ENCODE peak calls at places on chromosomes 4 and X, in ten cellular contexts. G is lower lobe of right lung; W is foreskin keratinocyte; Y is upper lobe of left lung; U is cardiac muscle cell; D is tibial artery; F is SK-N-SH; L is endothelial cell of umbilical vein; H is adrenal gland; Z is CD8-positive, alpha-beta memory T cell. Q is an unnamed sample.

GRCh38 chrX:46251755-46252154 is 293.5 kb downstream of the ZNF674 start:
- DNase-seq in L (no peak), H (no peak), D (no peak), W (peak; percentile 66), U (peak; percentile 27), Y (no peak), F (no peak), G (no peak), Z (no peak), Q (no peak)

GRCh38 chr4:71261633-71262121 is 77.1 kb upstream of the SLC4A4 start:
- DNase-seq in H (no peak), D (no peak), F (no peak), L (no peak), U (no peak), W (no peak), Y (no peak), Z (no peak), G (no peak), Q (no peak)

GRCh38 chrX:68443155-68443868 is 10.0 kb upstream of the OPHN1 start:
- DNase-seq in Z (no peak), L (peak; percentile 67), W (no peak), D (no peak), U (peak; percentile 18), F (no peak), Y (no peak), H (no peak), G (peak; percentile 45), Q (no peak)

GRCh38 chrX:107736781-107737531 is 38.6 kb downstream of the TSC22D3 start:
- DNase-seq in D (peak; percentile 48), Z (no peak), F (no peak), G (no peak), W (no peak), L (peak; percentile 59), H (peak; percentile 65), Y (no peak), U (no peak), Q (no peak)

GRCh38 chrX:118627084-118627758 is 100.2 kb upstream of the IL13RA1 start:
- DNase-seq in H (no peak), W (peak; percentile 1), U (no peak), L (peak; percentile 3), Y (no peak), G (no peak), F (peak; percentile 18), Z (no peak), D (no peak), Q (peak; percentile 45)

GRCh38 chr4:113869743-113870375 is 108.3 kb upstream of the CAMK2D start:
- DNase-seq in F (no peak), U (no peak), G (no peak), H (peak; percentile 7), Z (no peak), Y (no peak), D (no peak), L (peak; percentile 27), W (peak; percentile 42), Q (no peak)

GRCh38 chr4:129453524-129453923 is 357.6 kb downstream of the C4orf33 start:
- DNase-seq in L (peak; percentile 39), Y (no peak), D (no peak), F (peak; percentile 13), Z (no peak), U (no peak), W (no peak), H (no peak), G (no peak), Q (no peak)

GRCh38 chrX:43750248-43750676 is 94.2 kb downstream of the MAOA start:
- DNase-seq in U (peak; percentile 67), L (peak; percentile 57), G (peak; percentile 47), D (peak; percentile 67), F (peak; percentile 48), H (peak; percentile 39), W (peak; percentile 16), Z (peak; percentile 1), Y (no peak), Q (peak; percentile 62)

GRCh38 chrX:107154787-107155620 is 36.4 kb upstream of the RBM41 start:
- DNase-seq in W (peak; percentile 73), Y (no peak), U (no peak), L (no peak), H (no peak), Z (no peak), D (no peak), G (no peak), F (no peak), Q (no peak)

GRCh38 chrX:46326161-46326560 is 219.1 kb downstream of the ZNF674 start:
- DNase-seq in W (peak; percentile 30), F (no peak), G (no peak), Z (no peak), L (peak; percentile 72), H (no peak), Y (no peak), D (no peak), U (peak; percentile 27), Q (no peak)

GRCh38 chrX:108020631-108021030 is 24.2 kb upstream of the VSIG1 start:
- DNase-seq in Y (no peak), H (no peak), W (no peak), G (no peak), F (no peak), Z (no peak), L (peak; percentile 55), D (no peak), U (peak; percentile 25), Q (peak; percentile 30)

GRCh38 chrX:140507982-140508305 is 3.1 kb upstream of the SOX3 start:
- DNase-seq in D (no peak), L (no peak), Y (no peak), U (peak; percentile 19), Z (no peak), F (peak; percentile 24), H (peak; percentile 35), W (no peak), G (peak; percentile 69), Q (peak; percentile 59)

GRCh38 chrX:134419784-134420183 is 40.2 kb upstream of the HPRT1 start:
- DNase-seq in G (no peak), W (no peak), Y (no peak), H (no peak), F (no peak), U (no peak), Z (no peak), D (no peak), L (no peak), Q (no peak)

GRCh38 chr4:6692806-6693205 is 872 bp upstream of the S100P start:
- DNase-seq in U (peak; percentile 27), D (no peak), W (no peak), Y (no peak), L (no peak), G (no peak), F (no peak), Z (no peak), H (peak; percentile 1), Q (peak; percentile 85)

GRCh38 chrX:20637351-20637750 is 370.6 kb upstream of the RPS6KA3 start:
- DNase-seq in Z (no peak), Y (no peak), W (no peak), F (no peak), G (no peak), U (no peak), H (no peak), D (no peak), L (no peak), Q (no peak)

GRCh38 chr4:25702848-25703247 is 47.2 kb downstream of the SLC34A2 start:
- DNase-seq in L (no peak), Y (no peak), G (no peak), D (no peak), U (peak; percentile 85), Z (no peak), H (no peak), F (no peak), W (no peak), Q (no peak)

GRCh38 chr4:3301450-3302163 is 8.8 kb downstream of the RGS12 start:
- DNase-seq in H (no peak), U (no peak), W (no peak), Y (no peak), L (no peak), G (no peak), D (no peak), F (no peak), Z (no peak), Q (no peak)

GRCh38 chr4:167602157-167602556 is 367.9 kb upstream of the SPOCK3 start:
- DNase-seq in F (no peak), U (no peak), Z (no peak), D (no peak), G (no peak), Y (no peak), H (no peak), W (peak; percentile 64), L (no peak), Q (no peak)

GRCh38 chr4:81652069-81652478 is 180.4 kb upstream of the RASGEF1B start:
- DNase-seq in Z (no peak), F (no peak), U (peak; percentile 61), L (no peak), W (no peak), H (no peak), Y (no peak), D (no peak), G (no peak), Q (no peak)

GRCh38 chrX:22674947-22675346 is 324.8 kb upstream of the DDX53 start:
- DNase-seq in H (no peak), G (no peak), U (no peak), D (no peak), F (no peak), Z (no peak), Y (no peak), L (no peak), W (no peak), Q (no peak)

GRCh38 chrX:79080131-79080530 is 64.4 kb upstream of the GPR174 start:
- DNase-seq in D (no peak), Z (no peak), G (no peak), H (no peak), L (no peak), F (no peak), Y (no peak), U (peak; percentile 35), W (no peak), Q (no peak)

GRCh38 chr4:8160572-8160971 is 2.0 kb upstream of the ABLIM2 start:
- DNase-seq in H (no peak), U (no peak), D (no peak), Z (no peak), W (no peak), F (no peak), G (no peak), Y (no peak), L (no peak), Q (no peak)
- H3K4me1 ChIP-seq in H (peaks cover 11% of the 10 kb centered on the region), U (peaks cover 5% of the 10 kb centered on the region), D (peaks cover 28% of the 10 kb centered on the region), Z (peaks cover 15% of the 10 kb centered on the region), W (peaks cover 9% of the 10 kb centered on the region), F (peaks cover 21% of the 10 kb centered on the region), G (peaks cover 20% of the 10 kb centered on the region), Y (peaks cover 19% of the 10 kb centered on the region), L (peaks cover 11% of the 10 kb centered on the region), Q (peaks cover 6% of the 10 kb centered on the region)

GRCh38 chrX:13001961-13002671 is 27.2 kb downstream of the TMSB4X start:
- DNase-seq in L (no peak), Y (no peak), F (no peak), U (no peak), H (no peak), D (no peak), W (no peak), G (no peak), Z (no peak), Q (no peak)
- H3K4me1 ChIP-seq in L (peaks cover 3% of the 10 kb centered on the region), Y (peaks cover 27% of the 10 kb centered on the region), F (peaks cover 2% of the 10 kb centered on the region), U (no peaks in the 10 kb centered on the region), H (peaks cover 5% of the 10 kb centered on the region), D (peaks cover 18% of the 10 kb centered on the region), W (peaks cover 13% of the 10 kb centered on the region), G (peaks cover 41% of the 10 kb centered on the region), Z (peaks cover 78% of the 10 kb centered on the region), Q (no peaks in the 10 kb centered on the region)

GRCh38 chr4:169851750-169852149 is 94.0 kb upstream of the HPF1 start:
- DNase-seq in W (no peak), F (no peak), U (no peak), D (no peak), L (no peak), G (no peak), Y (no peak), H (no peak), Z (no peak), Q (no peak)
- H3K4me1 ChIP-seq in W (no peaks in the 10 kb centered on the region), F (no peaks in the 10 kb centered on the region), U (no peaks in the 10 kb centered on the region), D (no peaks in the 10 kb centered on the region), L (no peaks in the 10 kb centered on the region), G (no peaks in the 10 kb centered on the region), Y (no peaks in the 10 kb centered on the region), H (no peaks in the 10 kb centered on the region), Z (no peaks in the 10 kb centered on the region), Q (peaks cover 10% of the 10 kb centered on the region)

GRCh38 chrX:123773258-123773978 is 40.6 kb upstream of the THOC2 start:
- DNase-seq in F (no peak), Z (no peak), W (no peak), L (no peak), Y (no peak), D (no peak), U (peak; percentile 3), H (no peak), G (no peak), Q (no peak)
- H3K4me1 ChIP-seq in F (no peaks in the 10 kb centered on the region), Z (no peaks in the 10 kb centered on the region), W (no peaks in the 10 kb centered on the region), L (no peaks in the 10 kb centered on the region), Y (no peaks in the 10 kb centered on the region), D (no peaks in the 10 kb centered on the region), U (no peaks in the 10 kb centered on the region), H (no peaks in the 10 kb centered on the region), G (no peaks in the 10 kb centered on the region), Q (no peaks in the 10 kb centered on the region)

Q was measured in SJCRH30.